ENCODE peak calls at places on chromosomes 5 and 9, in nine cellular contexts. R, O, E, J, D, K, Q, G and C are unnamed samples. For H3K9me3, the result is how much of the 10 kb centered on the place peaks cover.

GRCh38 chr9:71638627-71639026 is 129.7 kb downstream of the CEMIP2 start:
- DNase-seq in R (no peak), O (no peak), E (no peak), J (peak), D (peak), K (no peak), Q (no peak), G (no peak), C (no peak)

GRCh38 chr5:95861221-95861857 is 38.8 kb upstream of the GLRX start:
- DNase-seq in R (peak), O (peak), E (peak), J (peak), D (peak), K (peak), Q (no peak), G (peak), C (no peak)

GRCh38 chr5:57805732-57806131 is 323.1 kb upstream of the ACTBL2 start:
- DNase-seq in R (no peak), O (no peak), E (no peak), J (no peak), D (no peak), K (no peak), Q (no peak), G (no peak), C (no peak)

GRCh38 chr9:104091708-104092107 is 2.4 kb upstream of the SMC2 start:
- DNase-seq in R (no peak), O (no peak), E (no peak), J (peak), D (peak), K (no peak), Q (peak), G (no peak), C (no peak)

GRCh38 chr9:127822108-127822507 is 19.4 kb downstream of the FPGS start:
- DNase-seq in R (no peak), O (no peak), E (no peak), J (no peak), D (no peak), K (no peak), Q (no peak), G (no peak), C (no peak)

GRCh38 chr5:9212605-9213004 is 333.3 kb downstream of the SEMA5A start:
- DNase-seq in R (no peak), O (no peak), E (no peak), J (no peak), D (no peak), K (no peak), Q (no peak), G (no peak), C (no peak)

GRCh38 chr5:34522599-34523381 is 133.3 kb upstream of the RAI14 start:
- DNase-seq in R (peak), O (peak), E (peak), J (peak), D (peak), K (peak), Q (peak), G (peak), C (peak)

GRCh38 chr5:1054018-1054798 is 45.6 kb downstream of the NKD2 start:
- DNase-seq in R (peak), O (no peak), E (no peak), J (no peak), D (no peak), K (no peak), Q (no peak), G (peak), C (no peak)

GRCh38 chr5:113202904-113203716 is 226.5 kb downstream of the DCP2 start:
- DNase-seq in R (peak), O (peak), E (peak), J (peak), D (peak), K (peak), Q (peak), G (peak), C (no peak)

GRCh38 chr5:154940772-154941620 is at the start of gene MRPL22:
- DNase-seq in R (peak), O (peak), E (peak), J (peak), D (peak), K (peak), Q (peak), G (peak), C (peak)

GRCh38 chr5:180339583-180340183 is 13.5 kb downstream of the GFPT2 start:
- DNase-seq in R (no peak), O (no peak), E (no peak), J (no peak), D (no peak), K (no peak), Q (no peak), G (no peak), C (no peak)

GRCh38 chr5:83844320-83845068 is 123.8 kb upstream of the HAPLN1 start:
- DNase-seq in R (no peak), O (peak), E (no peak), J (peak), D (no peak), K (no peak), Q (no peak), G (no peak), C (no peak)

GRCh38 chr9:135051316-135052038 is 36.0 kb upstream of the OLFM1 start:
- DNase-seq in R (no peak), O (no peak), E (no peak), J (no peak), D (peak), K (no peak), Q (no peak), G (no peak), C (no peak)

GRCh38 chr9:135048758-135049284 is 38.6 kb upstream of the OLFM1 start:
- DNase-seq in R (no peak), O (no peak), E (no peak), J (no peak), D (peak), K (no peak), Q (no peak), G (no peak), C (no peak)

GRCh38 chr9:135049460-135049859 is 38.0 kb upstream of the OLFM1 start:
- DNase-seq in R (no peak), O (no peak), E (no peak), J (no peak), D (peak), K (no peak), Q (no peak), G (no peak), C (no peak)

GRCh38 chr9:135050072-135050990 is 37.1 kb upstream of the OLFM1 start:
- DNase-seq in R (no peak), O (no peak), E (no peak), J (no peak), D (peak), K (no peak), Q (no peak), G (no peak), C (no peak)

DNA sequence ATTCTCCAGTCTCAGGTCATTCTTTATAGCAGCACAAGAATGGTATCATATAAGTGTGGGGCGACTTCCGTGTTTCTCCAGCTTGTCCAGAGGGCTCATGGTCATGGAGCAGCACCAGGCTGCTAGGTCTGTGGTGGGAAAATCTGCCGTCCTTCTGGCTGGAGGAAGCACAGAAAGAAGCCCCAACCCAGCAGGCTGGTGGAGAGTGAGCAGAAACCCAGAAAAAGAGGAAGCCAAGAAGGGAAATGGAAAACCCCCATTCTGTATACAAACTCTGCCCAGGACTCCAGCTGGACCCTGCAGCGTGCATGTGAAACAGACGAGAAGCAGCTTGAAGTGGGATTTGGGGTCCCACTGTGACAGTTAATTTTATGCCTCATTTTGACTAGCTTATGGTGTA is 34.3 kb upstream of the OLFM1 start:
- DNase-seq in R (no peak), O (no peak), E (no peak), J (no peak), D (peak), K (no peak), Q (no peak), G (no peak), C (no peak)
- H3K9me3 ChIP-seq in R (under half), O (under half), E (under half), J (under half), D (under half), K (under half), Q (under half), G (under half), C (under half)

GRCh38 chr9:138013836-138014569 is 136.4 kb downstream of the CACNA1B start:
- DNase-seq in R (no peak), O (no peak), E (no peak), J (no peak), D (no peak), K (no peak), Q (no peak), G (no peak), C (no peak)
- H3K9me3 ChIP-seq in R (under half), O (under half), E (under half), J (under half), D (under half), K (under half), Q (under half), G (under half), C (under half)

GRCh38 chr9:138120072-138120471 is 242.5 kb downstream of the CACNA1B start:
- DNase-seq in R (no peak), O (no peak), E (no peak), J (no peak), D (no peak), K (no peak), Q (no peak), G (no peak), C (no peak)
- H3K9me3 ChIP-seq in R (under half), O (under half), E (under half), J (under half), D (under half), K (under half), Q (under half), G (under half), C (under half)

GRCh38 chr5:3384531-3384930 is 211.1 kb upstream of the IRX1 start:
- DNase-seq in R (no peak), O (no peak), E (no peak), J (no peak), D (no peak), K (no peak), Q (no peak), G (no peak), C (no peak)

GRCh38 chr5:3389471-3390026 is 206.1 kb upstream of the IRX1 start:
- DNase-seq in R (no peak), O (no peak), E (no peak), J (no peak), D (no peak), K (no peak), Q (peak), G (no peak), C (no peak)

GRCh38 chr5:3385874-3386536 is 209.6 kb upstream of the IRX1 start:
- DNase-seq in R (no peak), O (no peak), E (no peak), J (no peak), D (no peak), K (no peak), Q (no peak), G (no peak), C (no peak)

GRCh38 chr5:3382782-3383181 is 212.8 kb upstream of the IRX1 start:
- DNase-seq in R (no peak), O (no peak), E (no peak), J (no peak), D (no peak), K (no peak), Q (no peak), G (no peak), C (no peak)

GRCh38 chr5:3386676-3387075 is 209.0 kb upstream of the IRX1 start:
- DNase-seq in R (no peak), O (no peak), E (no peak), J (no peak), D (no peak), K (no peak), Q (no peak), G (no peak), C (no peak)
- H3K9me3 ChIP-seq in R (under half), O (under half), E (under half), J (under half), D (under half), K (under half), Q (under half), G (under half), C (under half)

DNA sequence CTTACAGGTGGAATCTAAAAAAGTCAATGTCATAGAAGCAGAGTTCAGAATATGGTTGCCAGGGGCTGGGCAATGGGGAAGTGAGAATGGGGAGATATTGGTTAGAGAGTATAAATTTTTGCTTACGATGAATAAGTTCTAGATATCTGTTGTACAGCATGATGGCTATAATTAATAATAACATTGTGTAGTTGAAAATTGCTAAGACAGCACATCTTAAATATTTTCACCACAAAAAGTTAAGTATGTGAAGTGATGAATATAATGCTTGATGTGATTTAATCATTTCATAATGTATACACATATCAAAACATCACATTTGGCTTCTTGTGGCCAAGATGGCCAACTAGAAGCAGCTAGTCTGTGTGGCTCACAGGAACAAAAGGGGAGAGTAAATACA is 425.9 kb upstream of the ACO1 start:
- DNase-seq in R (no peak), O (no peak), E (no peak), J (no peak), D (no peak), K (no peak), Q (no peak), G (no peak), C (no peak)
- H3K9me3 ChIP-seq in R (under half), O (half or more), E (under half), J (under half), D (under half), K (under half), Q (under half), G (half or more), C (under half)